ENCODE peak calls at places on chromosomes 16 and 17, in eight cellular contexts. A is H9; C is Calu3; Z is CD4-positive, alpha-beta T cell; H is AG10803; V is neural crest cell; F is progenitor cell of endocrine pancreas; N is MCF 10A. M is an unnamed sample.
A peak's percentile ranks its signal among the peaks of the same experiment; 100 is the strongest.

GRCh38 chr17:74429604-74430384 is 2.1 kb upstream of the GPRC5C start:
- DNase-seq in V (no peak), H (no peak), C (no peak), F (no peak), N (no peak), Z (no peak), A (peak; percentile 58), M (no peak)

GRCh38 chr17:7897090-7897489 is 8.5 kb downstream of the CHD3 start:
- DNase-seq in H (no peak), C (no peak), V (no peak), F (no peak), N (no peak), Z (no peak), A (no peak), M (no peak)

GRCh38 chr16:84369938-84370627 is 1.7 kb downstream of the ATP2C2 start:
- DNase-seq in F (no peak), A (no peak), Z (no peak), V (no peak), C (peak; percentile 76), N (no peak), H (no peak), M (no peak)

GRCh38 chr17:50169121-50169764 is 3.4 kb downstream of the SGCA start:
- DNase-seq in Z (peak; percentile 35), F (peak; percentile 56), N (peak; percentile 68), V (peak; percentile 63), C (peak; percentile 64), A (peak; percentile 91), H (peak; percentile 79), M (no peak)

GRCh38 chr17:48997827-48998556 is 807 bp downstream of the IGF2BP1 start:
- DNase-seq in V (peak; percentile 9), N (no peak), C (no peak), H (peak; percentile 34), F (no peak), Z (no peak), A (peak; percentile 41), M (no peak)

GRCh38 chr16:87437911-87438610 is 45.9 kb downstream of the MAP1LC3B start:
- DNase-seq in Z (no peak), H (no peak), C (no peak), N (no peak), V (no peak), F (no peak), A (no peak), M (no peak)

GRCh38 chr16:27449434-27450188 is 47.6 kb downstream of the IL21R start:
- DNase-seq in H (no peak), F (no peak), V (no peak), Z (peak; percentile 31), C (no peak), A (no peak), N (no peak), M (no peak)

GRCh38 chr17:16977932-16978331 is 6.0 kb upstream of the TNFRSF13B start:
- DNase-seq in F (no peak), N (no peak), C (no peak), A (peak; percentile 23), V (no peak), Z (no peak), H (peak; percentile 85), M (no peak)

GRCh38 chr16:57224651-57225335 is 20.3 kb upstream of the ARL2BP start:
- DNase-seq in A (no peak), N (no peak), Z (no peak), C (no peak), H (no peak), V (no peak), F (no peak), M (no peak)

GRCh38 chr16:8899709-8900317 is 17.7 kb downstream of the LITAFD start:
- DNase-seq in V (no peak), Z (no peak), H (no peak), A (no peak), F (no peak), N (no peak), C (no peak), M (no peak)
- TF ChIP-seq CTCF in V (no peak), Z (no peak), H (no peak), A (no peak), F (no peak), N (no peak), C (no peak), M (no peak)

GRCh38 chr16:11298143-11298900 is 17.2 kb upstream of the PRM1 start:
- DNase-seq in A (no peak), H (no peak), C (no peak), Z (no peak), F (no peak), V (no peak), N (no peak), M (no peak)
- TF ChIP-seq CTCF in A (no peak), H (no peak), C (no peak), Z (no peak), F (no peak), V (no peak), N (no peak), M (no peak)

DNA sequence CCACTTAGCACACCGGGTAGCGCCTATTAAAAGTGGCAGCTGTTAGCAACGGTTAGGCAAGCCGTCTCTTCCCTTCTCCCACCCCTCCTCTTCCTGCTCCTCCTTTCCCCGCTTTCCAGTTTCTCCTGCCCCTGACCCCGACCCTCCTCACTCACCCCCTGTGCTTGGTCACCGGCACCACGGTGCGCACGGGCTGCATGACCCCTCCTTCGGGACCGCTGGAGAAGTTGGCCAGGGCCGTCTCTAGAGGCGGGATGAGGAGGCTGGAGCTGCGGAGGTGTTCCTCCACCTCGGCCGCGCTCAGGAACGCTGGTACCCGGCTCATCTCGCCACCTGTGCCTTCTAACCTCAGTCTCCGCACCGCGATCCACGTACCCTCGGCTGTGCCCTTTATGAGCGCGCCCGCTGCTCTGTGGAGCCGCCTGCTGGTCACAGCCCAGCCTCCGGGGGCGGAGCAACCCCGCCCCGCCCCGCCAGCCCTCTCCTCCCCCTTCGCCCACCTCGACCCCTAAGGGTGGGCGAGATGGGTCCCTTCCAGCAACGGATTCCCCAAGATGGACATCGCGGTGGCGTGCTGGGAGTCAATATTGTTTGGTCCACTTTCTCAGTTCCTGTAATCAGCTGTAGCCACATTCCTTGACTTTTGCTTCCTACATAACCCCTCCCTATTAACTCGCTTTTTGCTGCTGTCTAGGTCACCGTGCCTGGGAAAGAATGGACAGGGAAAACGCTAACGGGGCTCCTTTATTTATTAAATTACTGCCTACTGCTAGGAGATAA is at the start of gene CRYM:
- DNase-seq in N (no peak), V (peak; percentile 65), A (peak; percentile 81), H (no peak), F (peak; percentile 67), Z (peak; percentile 19), C (peak; percentile 83), M (peak; percentile 47)
- TF ChIP-seq CTCF in N (peak; percentile 85), V (peak; percentile 92), A (peak; percentile 99), H (peak; percentile 58), F (peak; percentile 94), Z (peak; percentile 28), C (peak; percentile 96), M (peak; percentile 29)

GRCh38 chr17:14311186-14311705 is 10.4 kb downstream of the HS3ST3B1 start:
- DNase-seq in C (no peak), V (no peak), Z (no peak), N (no peak), A (no peak), F (no peak), H (no peak), M (no peak)

GRCh38 chr17:14308965-14309879 is 8.3 kb downstream of the HS3ST3B1 start:
- DNase-seq in V (peak; percentile 93), F (peak; percentile 98), H (peak; percentile 91), N (peak; percentile 91), Z (peak; percentile 90), A (peak; percentile 100), C (peak; percentile 93), M (peak; percentile 57)

GRCh38 chr17:14310584-14310983 is 9.7 kb downstream of the HS3ST3B1 start:
- DNase-seq in H (no peak), N (no peak), V (no peak), A (peak; percentile 50), C (no peak), Z (no peak), F (no peak), M (no peak)

GRCh38 chr17:14308636-14308964 is 7.7 kb downstream of the HS3ST3B1 start:
- DNase-seq in C (no peak), H (no peak), F (no peak), V (no peak), A (no peak), Z (no peak), N (peak; percentile 25), M (no peak)

DNA sequence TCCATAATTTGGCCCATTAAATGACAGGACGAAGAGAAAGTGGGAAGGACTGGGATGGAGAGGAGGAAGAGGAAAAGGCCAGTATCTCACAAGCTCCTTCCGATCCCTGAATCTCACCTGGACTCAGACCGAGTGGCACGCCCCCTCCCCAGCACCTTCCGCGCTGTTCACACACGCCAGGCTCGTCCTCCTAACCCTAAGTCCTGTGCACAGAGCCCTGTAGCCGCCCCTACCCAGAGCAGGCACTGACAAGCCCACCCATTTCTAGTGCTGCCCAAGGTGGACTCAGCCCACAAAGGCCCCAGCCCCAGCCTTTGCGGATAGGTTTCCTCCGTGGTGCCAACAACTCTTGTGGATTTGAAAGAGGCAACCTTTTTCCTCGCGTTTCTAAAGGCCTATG is 9.2 kb downstream of the HS3ST3B1 start:
- DNase-seq in H (no peak), C (no peak), A (peak; percentile 68), Z (no peak), N (no peak), F (no peak), V (no peak), M (no peak)
- TF ChIP-seq CTCF in H (no peak), C (no peak), A (no peak), Z (no peak), N (no peak), F (no peak), V (no peak), M (no peak)

GRCh38 chr17:68199837-68200688 is 47.8 kb upstream of the AMZ2 start:
- DNase-seq in V (no peak), H (no peak), C (no peak), N (no peak), F (no peak), A (no peak), Z (no peak), M (no peak)
- TF ChIP-seq CTCF in V (no peak), H (no peak), C (no peak), N (no peak), F (no peak), A (peak; percentile 8), Z (no peak), M (no peak)